ENCODE peak calls at places on chromosome 21, in eight cellular contexts. P is GM10248; M is head of caudate nucleus; A is cardiac muscle cell; T is CD8-positive, alpha-beta T cell; E is naive thymus-derived CD8-positive, alpha-beta T cell; Y is posterior vena cava; V is WTC11. Q is an unnamed sample.
A peak's percentile ranks its signal among the peaks of the same experiment; 100 is the strongest.

GRCh38 chr21:43290529-43291346 is 121.9 kb downstream of the CRYAA start:
- DNase-seq in P (peak; percentile 80), M (no peak), A (no peak), T (no peak), E (no peak), Y (no peak), V (peak; percentile 16), Q (peak; percentile 74)

GRCh38 chr21:45539046-45539795 is 3.0 kb downstream of the SLC19A1 start:
- DNase-seq in P (no peak), M (no peak), A (no peak), T (peak; percentile 3), E (no peak), Y (peak; percentile 78), V (peak; percentile 9), Q (peak; percentile 75)

GRCh38 chr21:18801468-18801867 is 397.9 kb upstream of the TMPRSS15 start:
- DNase-seq in P (no peak), M (no peak), A (peak; percentile 1), T (no peak), E (no peak), Y (no peak), V (peak; percentile 14), Q (no peak)

GRCh38 chr21:34936299-34936698 is 112.8 kb downstream of the RUNX1 start:
- DNase-seq in P (no peak), M (no peak), A (no peak), T (no peak), E (no peak), Y (no peak), V (no peak), Q (no peak)

GRCh38 chr21:15001773-15002647 is 62.8 kb downstream of the NRIP1 start:
- DNase-seq in P (peak; percentile 25), M (no peak), A (no peak), T (no peak), E (no peak), Y (no peak), V (no peak), Q (no peak)

GRCh38 chr21:17441370-17441769 is 71.5 kb upstream of the CXADR start:
- DNase-seq in P (no peak), M (no peak), A (peak; percentile 67), T (no peak), E (no peak), Y (no peak), V (no peak), Q (no peak)

GRCh38 chr21:36783612-36784383 is 84.9 kb downstream of the SIM2 start:
- DNase-seq in P (no peak), M (no peak), A (peak; percentile 9), T (no peak), E (no peak), Y (no peak), V (no peak), Q (no peak)

GRCh38 chr21:40671721-40672120 is 175.2 kb downstream of the DSCAM start:
- DNase-seq in P (no peak), M (no peak), A (no peak), T (no peak), E (no peak), Y (no peak), V (no peak), Q (no peak)

GRCh38 chr21:33261635-33262034 is 4.5 kb upstream of the IL10RB start:
- DNase-seq in P (no peak), M (no peak), A (peak; percentile 65), T (no peak), E (no peak), Y (no peak), V (no peak), Q (no peak)

GRCh38 chr21:46212721-46213484 is 15.7 kb downstream of the LSS start:
- DNase-seq in P (no peak), M (no peak), A (no peak), T (no peak), E (no peak), Y (no peak), V (peak; percentile 6), Q (peak; percentile 67)

GRCh38 chr21:27315373-27315772 is 348.5 kb upstream of the ADAMTS5 start:
- DNase-seq in P (no peak), M (no peak), A (peak; percentile 10), T (no peak), E (no peak), Y (no peak), V (no peak), Q (no peak)

GRCh38 chr21:21188513-21189188 is 190.4 kb downstream of the NCAM2 start:
- DNase-seq in P (no peak), M (no peak), A (peak; percentile 21), T (no peak), E (no peak), Y (no peak), V (no peak), Q (no peak)

GRCh38 chr21:34989337-34990151 is 59.6 kb downstream of the RUNX1 start:
- DNase-seq in P (peak; percentile 58), M (no peak), A (no peak), T (no peak), E (no peak), Y (no peak), V (no peak), Q (no peak)

GRCh38 chr21:26982767-26983166 is 15.9 kb upstream of the ADAMTS5 start:
- DNase-seq in P (no peak), M (no peak), A (peak; percentile 10), T (no peak), E (no peak), Y (no peak), V (no peak), Q (no peak)

GRCh38 chr21:14673649-14674048 is 127.5 kb upstream of the SAMSN1 start:
- DNase-seq in P (no peak), M (no peak), A (no peak), T (no peak), E (no peak), Y (no peak), V (no peak), Q (no peak)

GRCh38 chr21:34693192-34693810 is 24.5 kb downstream of the CLIC6 start:
- DNase-seq in P (peak; percentile 57), M (no peak), A (peak; percentile 83), T (peak; percentile 50), E (peak; percentile 18), Y (no peak), V (peak; percentile 40), Q (no peak)

GRCh38 chr21:33780631-33781030 is 135.0 kb downstream of the ATP5PO start:
- DNase-seq in P (no peak), M (no peak), A (peak; percentile 53), T (no peak), E (no peak), Y (no peak), V (no peak), Q (no peak)

GRCh38 chr21:35222541-35222941 is 173.4 kb upstream of the RUNX1 start:
- DNase-seq in P (no peak), M (no peak), A (peak; percentile 39), T (no peak), E (no peak), Y (no peak), V (no peak), Q (no peak)

GRCh38 chr21:40687625-40688024 is 159.3 kb downstream of the DSCAM start:
- DNase-seq in P (no peak), M (no peak), A (no peak), T (no peak), E (no peak), Y (no peak), V (no peak), Q (no peak)